ENCODE peak calls at places on chromosomes 5 and 9, in nine cellular contexts. Q, C, S, R, D, Y, I, V and W are unnamed samples.

GRCh38 chr9:69204869-69205268 is 30.8 kb downstream of the TJP2 start:
- DNase-seq in S (no peak), D (no peak), V (peak), C (no peak), R (no peak), Q (peak), I (no peak), Y (no peak), W (no peak)

GRCh38 chr5:173441053-173441628 is 112.9 kb upstream of the STC2 start:
- DNase-seq in Q (no peak), Y (no peak), I (no peak), C (no peak), R (no peak), D (no peak), V (no peak), S (no peak), W (no peak)

GRCh38 chr9:116978155-116978554 is 291.1 kb downstream of the TRIM32 start:
- DNase-seq in S (no peak), I (no peak), Y (no peak), R (no peak), C (no peak), D (no peak), V (no peak), Q (peak), W (no peak)

GRCh38 chr9:109781541-109782197 is 1.7 kb downstream of the PALM2AKAP2 start:
- DNase-seq in C (peak), Y (no peak), R (no peak), D (no peak), V (no peak), S (no peak), Q (no peak), I (no peak), W (no peak)

GRCh38 chr5:112938286-112938685 is 16.3 kb upstream of the REEP5 start:
- DNase-seq in R (no peak), Y (no peak), C (no peak), V (no peak), Q (no peak), D (no peak), I (no peak), S (no peak), W (no peak)

GRCh38 chr9:15280647-15281046 is 26.4 kb downstream of the TTC39B start:
- DNase-seq in S (no peak), C (no peak), V (no peak), I (no peak), R (no peak), Y (no peak), Q (no peak), D (no peak), W (no peak)

GRCh38 chr9:134407123-134407779 is 81.0 kb downstream of the RXRA start:
- DNase-seq in C (peak), S (peak), V (peak), I (peak), Q (peak), Y (no peak), R (peak), D (peak), W (peak)

GRCh38 chr9:88749420-88749819 is 214.4 kb downstream of the NXNL2 start:
- DNase-seq in Q (peak), C (no peak), V (no peak), S (no peak), Y (no peak), D (no peak), I (no peak), R (no peak), W (no peak)

GRCh38 chr9:19409406-19410194 is 791 bp downstream of the ACER2 start:
- DNase-seq in C (peak), Y (peak), R (peak), D (peak), V (peak), Q (peak), I (peak), S (peak), W (peak)

GRCh38 chr9:34254141-34254913 is 74.7 kb downstream of the KIF24 start:
- DNase-seq in Q (peak), R (no peak), V (no peak), I (no peak), D (no peak), Y (no peak), S (no peak), C (no peak), W (no peak)

GRCh38 chr9:91560301-91560700 is 136.7 kb upstream of the NFIL3 start:
- DNase-seq in Y (no peak), S (no peak), I (no peak), R (no peak), D (no peak), C (no peak), Q (peak), V (no peak), W (no peak)

GRCh38 chr5:34717426-34718327 is 61.5 kb downstream of the RAI14 start:
- DNase-seq in D (no peak), Q (peak), R (no peak), Y (no peak), C (no peak), S (no peak), I (no peak), V (peak), W (no peak)

GRCh38 chr5:74763504-74763903 is 3.4 kb downstream of the GFM2 start:
- DNase-seq in D (no peak), R (no peak), Q (peak), V (no peak), S (no peak), I (no peak), C (no peak), Y (no peak), W (no peak)

GRCh38 chr5:172284275-172284971 is 859 bp upstream of the UBTD2 start:
- DNase-seq in Q (no peak), Y (no peak), S (no peak), R (peak), C (no peak), D (no peak), V (no peak), I (peak), W (peak)

GRCh38 chr9:104927216-104927911 is 591 bp downstream of the ABCA1 start:
- DNase-seq in V (peak), S (peak), D (peak), R (peak), C (peak), Q (peak), Y (peak), I (peak), W (peak)

GRCh38 chr5:178120661-178121357 is 7.5 kb downstream of the N4BP3 start:
- DNase-seq in I (peak), S (peak), Q (no peak), V (peak), C (peak), R (peak), D (peak), Y (peak), W (peak)

GRCh38 chr5:126031989-126032716 is 391.1 kb upstream of the GRAMD2B start:
- DNase-seq in C (no peak), V (no peak), Q (peak), I (no peak), R (no peak), S (no peak), Y (no peak), D (no peak), W (no peak)

GRCh38 chr5:6574537-6574936 is 58.3 kb downstream of the NSUN2 start:
- DNase-seq in S (no peak), D (no peak), Y (no peak), I (no peak), R (no peak), C (no peak), V (no peak), Q (no peak), W (no peak)

GRCh38 chr9:135144581-135145108 is 57.2 kb downstream of the OLFM1 start:
- DNase-seq in Y (no peak), C (no peak), S (no peak), R (no peak), D (no peak), Q (no peak), V (no peak), I (no peak), W (no peak)

GRCh38 chr9:4537581-4537980 is 47.3 kb downstream of the SLC1A1 start:
- DNase-seq in I (no peak), S (no peak), V (no peak), D (no peak), Q (no peak), Y (no peak), C (no peak), R (no peak), W (no peak)

GRCh38 chr9:22158983-22159382 is 149.9 kb upstream of the CDKN2B start:
- DNase-seq in V (no peak), D (no peak), Y (no peak), S (no peak), I (no peak), Q (no peak), C (peak), R (no peak), W (no peak)

GRCh38 chr5:160419458-160420330 is 813 bp upstream of the SLU7 start:
- DNase-seq in I (no peak), V (no peak), Y (no peak), D (no peak), S (no peak), R (no peak), C (no peak), Q (no peak), W (no peak)

GRCh38 chr5:73121109-73121443 is 701 bp downstream of the TMEM171 start:
- DNase-seq in S (no peak), I (no peak), Y (no peak), V (no peak), D (no peak), C (no peak), Q (no peak), R (no peak), W (no peak)

GRCh38 chr5:90233496-90233895 is 176.1 kb downstream of the CETN3 start:
- DNase-seq in I (no peak), S (no peak), C (no peak), Y (no peak), Q (no peak), R (no peak), V (no peak), D (no peak), W (no peak)

GRCh38 chr5:159504106-159504856 is 174.0 kb upstream of the IL12B start:
- DNase-seq in D (no peak), Y (no peak), I (no peak), S (no peak), Q (no peak), R (no peak), C (no peak), V (no peak), W (no peak)

GRCh38 chr5:148511832-148512347 is 128.1 kb downstream of the FBXO38 start:
- DNase-seq in S (peak), Y (no peak), I (no peak), C (no peak), V (no peak), Q (no peak), D (no peak), R (no peak), W (no peak)

GRCh38 chr9:137297060-137297664 is 4.9 kb downstream of the NRARP start:
- DNase-seq in D (no peak), V (peak), I (no peak), C (peak), Q (no peak), R (peak), S (no peak), Y (peak), W (no peak)

GRCh38 chr5:82167372-82167771 is 110.8 kb downstream of the RPS23 start:
- DNase-seq in S (no peak), V (no peak), C (no peak), Q (no peak), Y (no peak), D (no peak), I (no peak), R (no peak), W (no peak)

GRCh38 chr9:87497604-87498045 is at the start of gene DAPK1:
- DNase-seq in S (peak), C (peak), R (peak), I (peak), V (peak), Q (peak), D (peak), Y (peak), W (peak)

GRCh38 chr9:79955300-79955699 is 383.5 kb downstream of the TLE4 start:
- DNase-seq in V (peak), Y (peak), D (no peak), S (no peak), I (no peak), R (no peak), C (no peak), Q (no peak), W (peak)

GRCh38 chr9:113705938-113706519 is 170.1 kb upstream of the ZNF618 start:
- DNase-seq in D (no peak), I (no peak), Y (no peak), V (no peak), C (peak), R (no peak), Q (no peak), S (no peak), W (no peak)

GRCh38 chr5:124570285-124571035 is 176.0 kb downstream of the ZNF608 start:
- DNase-seq in V (no peak), D (no peak), Y (peak), S (no peak), I (no peak), R (no peak), Q (no peak), C (no peak), W (no peak)

GRCh38 chr5:98372351-98372750 is 401.1 kb upstream of the RGMB start:
- DNase-seq in V (no peak), S (no peak), D (no peak), R (no peak), Y (no peak), Q (no peak), C (no peak), I (no peak), W (no peak)

DNA sequence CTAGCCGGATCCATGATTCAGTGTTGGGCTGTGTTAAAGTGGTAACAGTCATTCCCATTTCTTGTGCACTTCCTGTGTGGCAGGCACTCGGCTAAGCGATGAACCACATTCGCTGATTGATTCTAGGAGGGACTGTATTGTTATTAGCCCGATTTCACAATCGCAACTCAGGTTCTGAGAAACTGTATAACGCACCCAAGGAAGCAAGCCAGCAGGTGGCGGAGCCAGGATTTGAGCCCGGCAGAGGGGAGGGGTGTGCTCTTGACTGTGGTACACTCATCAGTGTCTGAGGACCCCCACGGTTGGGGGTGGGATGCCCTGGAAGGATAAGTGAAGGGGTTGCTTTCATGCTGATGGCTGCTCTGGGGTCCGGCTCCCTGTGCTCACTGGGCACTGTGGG is 34.7 kb downstream of the LRSAM1 start:
- DNase-seq in Q (no peak), S (no peak), D (no peak), R (no peak), Y (peak), C (no peak), I (no peak), V (no peak), W (no peak)
- TF ChIP-seq CTCF in Q (no peak), S (no peak), D (no peak), R (no peak), Y (peak), C (no peak), I (no peak), V (no peak), W (no peak)

DNA sequence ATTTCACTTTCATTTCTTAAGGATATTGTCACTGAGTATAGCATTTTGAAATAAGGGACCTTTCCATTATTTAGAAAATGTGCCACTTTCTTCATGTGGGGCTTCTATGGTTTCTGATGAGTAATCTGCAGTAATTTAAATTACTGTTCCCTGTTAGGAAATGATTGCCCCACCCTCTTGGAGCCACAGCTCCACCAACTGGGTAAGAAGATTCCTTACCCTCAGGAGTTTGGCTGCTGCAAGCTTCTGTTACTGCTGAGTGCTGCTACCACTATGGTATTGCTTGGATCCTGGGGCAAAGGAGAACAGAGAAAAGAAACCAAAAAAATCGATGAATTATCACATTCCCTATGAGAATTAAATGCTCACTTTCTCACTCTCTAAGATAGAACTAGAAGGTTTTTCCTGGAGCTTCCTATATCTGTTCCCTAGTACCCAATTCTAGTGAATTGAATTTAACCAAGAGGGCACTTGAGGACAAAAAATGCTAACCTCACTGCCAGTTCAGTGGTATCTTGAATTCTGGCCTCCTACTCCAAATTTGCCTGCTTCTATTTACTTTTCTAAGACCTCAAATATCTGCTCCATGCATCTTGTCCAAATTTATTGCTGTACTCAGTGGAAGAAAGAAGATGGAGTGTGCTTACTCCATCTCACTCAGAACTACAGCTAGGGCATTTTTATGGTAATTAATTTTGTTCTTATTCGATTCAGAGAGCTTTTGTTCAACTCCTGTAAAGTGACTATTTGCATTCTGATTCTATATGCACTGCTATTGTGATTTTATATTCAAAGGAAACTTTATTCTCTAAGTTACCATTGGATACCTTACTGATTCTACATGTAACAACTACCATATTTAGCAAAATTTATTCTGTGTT is 2111.4 kb downstream of the MAT2B start:
- DNase-seq in Y (no peak), I (no peak), V (peak), Q (no peak), D (no peak), C (no peak), R (no peak), S (no peak), W (no peak)
- TF ChIP-seq CTCF in Y (peak), I (no peak), V (no peak), Q (no peak), D (no peak), C (no peak), R (no peak), S (no peak), W (no peak)

GRCh38 chr5:176319827-176320554 is 41.6 kb downstream of the KIAA1191 start:
- DNase-seq in D (no peak), Y (no peak), I (no peak), V (no peak), S (no peak), R (no peak), Q (no peak), C (no peak), W (no peak)
- TF ChIP-seq CTCF in D (no peak), Y (peak), I (no peak), V (no peak), S (no peak), R (no peak), Q (peak), C (no peak), W (peak)

DNA sequence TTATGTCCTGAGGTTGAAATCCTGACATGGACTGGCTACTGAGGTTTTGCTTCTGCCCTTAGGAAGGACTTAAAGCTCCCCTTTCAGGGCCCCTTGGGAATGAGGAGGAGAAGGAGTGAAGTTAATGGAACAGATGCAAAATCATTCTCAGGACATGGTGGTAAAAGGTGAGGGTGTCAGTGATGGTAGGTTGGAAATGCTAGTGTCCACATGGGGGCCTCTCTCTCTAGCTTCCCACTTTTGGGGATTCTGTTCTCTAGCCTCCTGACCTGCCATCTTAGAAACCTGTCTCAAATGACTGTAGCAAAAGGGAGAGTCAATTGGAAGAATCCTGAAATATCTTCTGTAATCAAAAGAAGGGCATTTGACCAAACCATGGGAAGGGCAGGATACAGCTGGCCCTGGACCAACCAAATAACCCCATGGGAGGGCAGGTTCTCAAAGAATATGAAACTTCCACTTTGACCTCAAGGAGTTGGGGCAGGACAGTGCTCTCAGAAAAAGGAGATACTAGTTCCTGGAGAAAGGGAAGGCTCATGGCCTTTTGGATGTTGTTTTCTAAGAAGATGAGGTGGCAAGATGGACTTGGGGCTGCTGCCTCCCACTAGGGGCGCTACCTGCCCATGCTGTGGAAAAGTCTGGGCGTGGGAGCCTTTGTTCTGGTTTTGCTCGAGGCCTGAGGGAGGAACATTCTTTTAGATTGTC is 21.2 kb upstream of the MLANA start:
- DNase-seq in D (no peak), Q (no peak), V (peak), Y (no peak), S (peak), C (no peak), I (no peak), R (no peak), W (peak)
- TF ChIP-seq CTCF in D (peak), Q (peak), V (peak), Y (peak), S (no peak), C (no peak), I (no peak), R (peak), W (peak)

GRCh38 chr9:94729199-94729598 is 2.7 kb downstream of the AOPEP start:
- DNase-seq in S (no peak), D (no peak), R (no peak), C (no peak), V (no peak), Q (no peak), Y (no peak), I (no peak), W (peak)
- TF ChIP-seq CTCF in S (no peak), D (no peak), R (no peak), C (no peak), V (no peak), Q (no peak), Y (no peak), I (no peak), W (no peak)

GRCh38 chr5:84088996-84089395 is 295.7 kb downstream of the EDIL3 start:
- DNase-seq in Q (no peak), S (no peak), D (no peak), I (no peak), V (no peak), Y (peak), C (peak), R (no peak), W (no peak)
- TF ChIP-seq CTCF in Q (peak), S (no peak), D (peak), I (no peak), V (no peak), Y (peak), C (no peak), R (no peak), W (no peak)

GRCh38 chr5:138653502-138653901 is 78.3 kb upstream of the HSPA9 start:
- DNase-seq in Y (peak), D (no peak), C (no peak), I (no peak), Q (peak), V (no peak), S (no peak), R (no peak), W (peak)
- TF ChIP-seq CTCF in Y (peak), D (peak), C (no peak), I (no peak), Q (peak), V (no peak), S (peak), R (no peak), W (no peak)